ENCODE peak calls at places on chromosomes 4 and X, in eight cellular contexts. M is CD4-positive, alpha-beta T cell; X is GM12878; S is ovary; E is MM.1S; Q is fibroblast of pulmonary artery; V is GM20000; R is endodermal cell. I is an unnamed sample.

GRCh38 chr4:31071807-31072486 is 351.8 kb downstream of the PCDH7 start:
- DNase-seq in Q (no peak), V (no peak), R (no peak), X (no peak), S (no peak), M (no peak), E (no peak), I (no peak)

GRCh38 chr4:12360391-12360790 is 931.7 kb upstream of the HS3ST1 start:
- DNase-seq in M (no peak), X (no peak), E (no peak), S (no peak), V (no peak), Q (peak; percentile 70), R (no peak), I (no peak)

GRCh38 chr4:124275-125081 is at the start of gene ZNF718:
- DNase-seq in Q (peak; percentile 98), R (peak; percentile 99), E (peak; percentile 69), S (peak; percentile 92), V (peak; percentile 93), M (peak; percentile 77), X (peak; percentile 95), I (peak; percentile 97)

GRCh38 chr4:120829113-120829831 is 93.3 kb downstream of the PRDM5 start:
- DNase-seq in E (no peak), V (no peak), M (no peak), R (no peak), Q (peak; percentile 48), X (no peak), S (no peak), I (peak; percentile 49)

GRCh38 chr4:18882468-18882867 is 860.9 kb upstream of the LCORL start:
- DNase-seq in S (no peak), M (no peak), Q (peak; percentile 78), X (no peak), E (no peak), V (no peak), R (no peak), I (peak; percentile 74)

GRCh38 chrX:19689170-19689814 is 174.0 kb upstream of the MAP3K15 start:
- DNase-seq in R (no peak), M (no peak), E (no peak), Q (no peak), V (no peak), S (no peak), X (no peak), I (no peak)

GRCh38 chr4:6885953-6886557 is 23.6 kb upstream of the TBC1D14 start:
- DNase-seq in V (no peak), E (no peak), X (peak; percentile 34), Q (peak; percentile 52), M (no peak), S (no peak), R (no peak), I (peak; percentile 61)

GRCh38 chr4:153494562-153494961 is 28.4 kb downstream of the TMEM131L start:
- DNase-seq in Q (no peak), M (no peak), X (no peak), S (no peak), V (no peak), E (no peak), R (no peak), I (no peak)

GRCh38 chr4:146957252-146957651 is 11.6 kb upstream of the TTC29 start:
- DNase-seq in S (no peak), R (no peak), E (no peak), V (no peak), Q (peak; percentile 68), X (no peak), M (no peak), I (peak; percentile 82)

GRCh38 chr4:49000806-49001205 is 14.7 kb downstream of the CWH43 start:
- DNase-seq in E (no peak), X (no peak), M (no peak), Q (no peak), V (no peak), R (no peak), S (no peak), I (no peak)

GRCh38 chr4:140609548-140610425 is 41.0 kb upstream of the UCP1 start:
- DNase-seq in Q (peak; percentile 66), R (no peak), E (peak; percentile 63), M (no peak), X (peak; percentile 19), V (peak; percentile 70), S (no peak), I (peak; percentile 61)

GRCh38 chr4:39825741-39826231 is 127.8 kb downstream of the UBE2K start:
- DNase-seq in V (no peak), E (no peak), R (no peak), M (no peak), X (no peak), S (no peak), Q (peak; percentile 49), I (peak; percentile 62)

GRCh38 chr4:13966241-13967195 is 339.0 kb upstream of the BOD1L1 start:
- DNase-seq in V (no peak), X (no peak), M (no peak), E (no peak), Q (peak; percentile 90), S (no peak), R (peak; percentile 62), I (peak; percentile 77)

GRCh38 chr4:95599777-95600436 is 51.1 kb upstream of the UNC5C start:
- DNase-seq in Q (no peak), M (no peak), E (peak; percentile 51), V (peak; percentile 6), R (no peak), X (peak; percentile 13), S (no peak), I (no peak)

GRCh38 chr4:84378277-84378838 is 120.7 kb downstream of the NKX6-1 start:
- DNase-seq in Q (no peak), E (no peak), X (no peak), V (no peak), R (peak; percentile 59), S (no peak), M (no peak), I (no peak)

GRCh38 chrX:23820235-23820782 is 37.3 kb downstream of the SAT1 start:
- DNase-seq in V (no peak), E (peak; percentile 51), S (no peak), Q (no peak), M (no peak), R (no peak), X (no peak), I (no peak)

GRCh38 chrX:132590350-132591026 is 101.7 kb upstream of the MBNL3 start:
- DNase-seq in E (no peak), S (no peak), Q (no peak), X (no peak), R (no peak), M (no peak), V (no peak), I (no peak)

GRCh38 chrX:132591719-132592275 is 103.0 kb upstream of the MBNL3 start:
- DNase-seq in E (no peak), X (no peak), R (no peak), V (no peak), Q (no peak), S (no peak), M (no peak), I (no peak)

GRCh38 chrX:132594129-132594528 is 105.3 kb upstream of the MBNL3 start:
- DNase-seq in V (no peak), S (no peak), Q (no peak), X (no peak), R (no peak), M (no peak), E (no peak), I (no peak)

DNA sequence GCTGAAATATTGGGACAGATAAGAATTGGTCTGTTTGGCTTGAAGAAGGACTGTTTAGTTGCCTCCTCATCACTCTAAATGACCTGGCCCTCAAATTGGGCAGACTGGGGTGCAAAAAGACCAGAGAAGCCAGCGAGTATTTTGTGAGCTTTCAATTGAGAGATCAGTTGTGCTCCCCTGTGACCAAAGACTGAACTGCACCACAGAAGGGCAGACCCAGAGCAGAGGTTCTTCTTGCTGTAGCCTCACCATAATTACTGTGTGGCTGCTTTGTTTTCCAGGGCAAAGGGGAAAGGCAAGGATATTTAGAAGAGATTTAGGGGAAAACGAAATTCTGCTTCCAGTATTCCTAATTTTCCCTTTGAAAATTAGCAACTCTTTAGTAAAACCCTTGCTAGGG is 104.0 kb upstream of the MBNL3 start:
- DNase-seq in Q (peak; percentile 8), M (no peak), V (peak; percentile 8), R (peak; percentile 57), X (no peak), S (no peak), E (peak; percentile 17), I (no peak)
- TF ChIP-seq CTCF in Q (peak; percentile 37), M (no peak), V (peak; percentile 18), R (peak; percentile 76), X (peak; percentile 45), S (no peak), E (peak; percentile 47), I (peak; percentile 38)

GRCh38 chrX:38220024-38220935 is at the start of gene SRPX:
- DNase-seq in V (peak; percentile 23), E (peak; percentile 49), Q (peak; percentile 72), R (peak; percentile 76), S (peak; percentile 21), M (no peak), X (no peak), I (peak; percentile 53)
- TF ChIP-seq CTCF in V (peak; percentile 10), E (peak; percentile 39), Q (peak; percentile 24), R (peak; percentile 48), S (no peak), M (no peak), X (no peak), I (peak; percentile 43)

GRCh38 chrX:17062065-17062464 is 115.6 kb downstream of the REPS2 start:
- DNase-seq in Q (no peak), S (no peak), X (no peak), R (no peak), M (no peak), V (no peak), E (peak; percentile 69), I (no peak)

GRCh38 chrX:17067534-17067933 is 121.1 kb downstream of the REPS2 start:
- DNase-seq in E (no peak), X (no peak), Q (no peak), S (no peak), M (no peak), V (no peak), R (no peak), I (no peak)

DNA sequence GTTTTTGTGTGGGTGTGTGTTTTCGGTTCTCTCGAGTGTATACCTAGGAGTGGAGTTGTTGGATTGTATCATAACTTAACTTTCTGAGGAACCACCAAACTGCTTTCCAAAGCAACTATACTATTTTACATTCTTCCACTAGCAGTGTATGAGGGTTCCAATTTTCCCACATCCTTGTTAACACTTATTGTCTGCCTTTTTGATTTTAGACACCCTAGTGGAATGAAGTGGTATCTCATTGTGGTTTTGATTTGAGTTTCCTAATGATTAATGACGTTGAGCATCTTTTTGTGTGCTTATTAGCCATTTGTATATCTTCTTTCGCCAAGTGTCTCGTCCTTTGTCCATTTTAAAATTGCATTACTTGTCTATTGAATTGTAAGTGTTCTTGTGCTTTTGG is 118.6 kb downstream of the REPS2 start:
- DNase-seq in M (no peak), R (no peak), X (no peak), E (no peak), S (no peak), Q (no peak), V (no peak), I (no peak)
- TF ChIP-seq CTCF in M (no peak), R (peak; percentile 51), X (no peak), E (peak; percentile 12), S (no peak), Q (no peak), V (no peak), I (no peak)

DNA sequence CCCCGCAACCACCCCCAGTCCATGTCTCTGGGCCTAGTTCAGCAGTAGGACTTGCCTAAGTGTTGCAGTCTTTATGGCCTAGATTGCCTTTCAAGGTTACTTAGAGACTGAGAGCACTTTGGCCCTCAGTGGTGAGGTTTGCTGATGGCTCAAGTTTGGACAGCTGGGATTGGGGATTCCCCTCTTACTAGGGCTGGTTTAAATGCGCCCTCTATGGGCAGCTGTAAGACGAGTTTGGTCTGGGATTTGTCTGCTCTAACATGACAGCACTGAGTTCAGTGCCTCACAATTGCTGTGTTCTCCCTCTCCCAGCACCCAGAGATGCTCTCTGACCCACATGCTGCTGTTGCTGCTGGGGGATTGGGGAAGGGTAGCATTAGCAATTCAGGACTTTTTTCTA is 23.1 kb downstream of the DACH2 start:
- DNase-seq in R (peak; percentile 67), V (no peak), E (peak; percentile 49), M (no peak), X (no peak), S (no peak), Q (peak; percentile 6), I (peak; percentile 4)
- TF ChIP-seq CTCF in R (peak; percentile 88), V (peak; percentile 36), E (peak; percentile 43), M (no peak), X (peak; percentile 34), S (no peak), Q (no peak), I (peak; percentile 27)